ENCODE peak calls at places on chromosome 16, in seven cellular contexts. H is substantia nigra; T is astrocyte of the cerebellum; R is LoVo; G is LHCN-M2; K is pulmonary artery endothelial cell; E is stimulated activated CD4-positive, alpha-beta T cell treated with anti-CD3 and anti-CD28 coated beads, TNF-alpha, amount 100 ng/mL, for 48 hours. O is an unnamed sample.

GRCh38 chr16:22386976-22387375 is 12.6 kb upstream of the CDR2 start:
- DNase-seq in E (no peak), H (no peak), K (peak; percentile 53), T (peak; percentile 89), G (peak; percentile 92), R (peak; percentile 34), O (no peak)

GRCh38 chr16:22092143-22092933 is at the start of gene VWA3A:
- DNase-seq in H (no peak), G (peak; percentile 32), R (no peak), E (no peak), T (peak; percentile 35), K (no peak), O (peak; percentile 90)

GRCh38 chr16:54459509-54460235 is 173.1 kb upstream of the IRX3 start:
- DNase-seq in E (no peak), G (no peak), K (no peak), H (no peak), T (peak; percentile 56), R (no peak), O (no peak)

GRCh38 chr16:74713876-74714275 is 13.2 kb upstream of the MLKL start:
- DNase-seq in G (no peak), R (no peak), K (no peak), E (no peak), T (no peak), H (no peak), O (no peak)

GRCh38 chr16:14301150-14302030 is 230.3 kb downstream of the MRTFB start:
- DNase-seq in H (peak; percentile 54), K (no peak), G (peak; percentile 37), T (no peak), R (no peak), E (no peak), O (peak; percentile 74)

GRCh38 chr16:67490330-67491096 is 7.2 kb upstream of the AGRP start:
- DNase-seq in T (no peak), R (no peak), G (no peak), E (no peak), K (no peak), H (no peak), O (no peak)

GRCh38 chr16:15509593-15510520 is 75.5 kb downstream of the BMERB1 start:
- DNase-seq in G (peak; percentile 49), H (no peak), R (no peak), K (no peak), T (peak; percentile 61), E (no peak), O (peak; percentile 59)

GRCh38 chr16:27952811-27953210 is 110.7 kb downstream of the GSG1L start:
- DNase-seq in R (no peak), T (no peak), H (no peak), G (no peak), E (no peak), K (no peak), O (no peak)

GRCh38 chr16:69917739-69918138 is 33.4 kb upstream of the CLEC18A start:
- DNase-seq in G (peak; percentile 89), R (no peak), K (peak; percentile 35), T (peak; percentile 92), E (no peak), H (peak; percentile 61), O (peak; percentile 92)

GRCh38 chr16:78584213-78584860 is 484.9 kb downstream of the WWOX start:
- DNase-seq in E (no peak), T (no peak), H (no peak), K (no peak), G (no peak), R (no peak), O (no peak)

GRCh38 chr16:15403392-15403995 is 7.9 kb downstream of the MPV17L start:
- DNase-seq in T (no peak), K (no peak), R (no peak), G (no peak), H (no peak), E (no peak), O (no peak)

GRCh38 chr16:89482087-89482823 is 8.1 kb downstream of the ANKRD11 start:
- DNase-seq in R (no peak), E (no peak), G (no peak), K (no peak), T (no peak), H (no peak), O (no peak)

GRCh38 chr16:89422905-89423630 is 67.3 kb downstream of the ANKRD11 start:
- DNase-seq in G (peak; percentile 76), E (peak; percentile 60), K (no peak), T (peak; percentile 55), R (no peak), H (no peak), O (no peak)

GRCh38 chr16:74487634-74488495 is 66.6 kb upstream of the CLEC18B start:
- DNase-seq in G (no peak), H (no peak), K (no peak), T (no peak), E (no peak), R (no peak), O (no peak)

GRCh38 chr16:11251525-11252481 is 4.2 kb downstream of the SOCS1 start:
- DNase-seq in G (no peak), T (peak; percentile 18), E (peak; percentile 79), K (no peak), R (no peak), H (no peak), O (no peak)

GRCh38 chr16:69727916-69728270 is 1.5 kb upstream of the NQO1 start:
- DNase-seq in E (no peak), K (no peak), G (no peak), H (peak; percentile 37), R (no peak), T (no peak), O (no peak)

GRCh38 chr16:83926726-83927397 is 26.2 kb upstream of the OSGIN1 start:
- DNase-seq in R (peak; percentile 85), H (peak; percentile 62), K (no peak), T (peak; percentile 20), G (peak; percentile 65), E (peak; percentile 26), O (peak; percentile 98)

GRCh38 chr16:78973041-78973440 is 627.5 kb downstream of the MAF start:
- DNase-seq in T (no peak), E (no peak), G (no peak), R (no peak), H (no peak), K (no peak), O (no peak)

O was measured in endodermal cell.